ENCODE peak calls at places on chromosomes 7 and 10, in ten cellular contexts. Q is H54, K is uterus, T is HepG2, L is stomach, X is ovary, O is transverse colon, C is heart left ventricle, H is GM12891, S is thyroid gland. U is an unnamed sample.

GRCh38 chr7:25820432-25821040 is 331.5 kb upstream of the NFE2L3 start:
- DNase-seq in K (no peak), T (no peak), C (no peak), Q (no peak), H (no peak), X (no peak), S (peak; percentile 64), L (no peak), O (no peak), U (no peak)

GRCh38 chr10:29612657-29613056 is 22.1 kb downstream of the SVIL start:
- DNase-seq in L (no peak), X (no peak), O (no peak), H (no peak), Q (no peak), C (no peak), T (no peak), S (no peak), K (no peak), U (no peak)

GRCh38 chr10:72316748-72317435 is 37.8 kb downstream of the DNAJB12 start:
- DNase-seq in S (peak; percentile 49), X (no peak), O (peak; percentile 84), H (no peak), T (peak; percentile 73), Q (no peak), L (peak; percentile 78), K (no peak), C (peak; percentile 84), U (peak; percentile 91)

GRCh38 chr7:93196331-93196730 is 29.9 kb downstream of the HEPACAM2 start:
- DNase-seq in K (no peak), Q (no peak), X (no peak), C (no peak), S (no peak), L (no peak), O (peak; percentile 10), T (no peak), H (no peak), U (no peak)

GRCh38 chr7:74083117-74083876 is at the start of gene LIMK1:
- DNase-seq in K (peak; percentile 73), H (peak; percentile 96), Q (peak; percentile 86), O (peak; percentile 86), C (peak; percentile 83), L (peak; percentile 82), X (peak; percentile 76), S (peak; percentile 74), T (peak; percentile 62), U (peak; percentile 93)

GRCh38 chr10:1123972-1124371 is 67.8 kb downstream of the WDR37 start:
- DNase-seq in K (no peak), Q (no peak), H (no peak), S (no peak), O (no peak), X (no peak), C (peak; percentile 1), T (no peak), L (no peak), U (no peak)

GRCh38 chr10:121709674-121710073 is 111.4 kb upstream of the FGFR2 start:
- DNase-seq in Q (no peak), S (no peak), T (no peak), C (no peak), K (no peak), L (no peak), X (peak; percentile 40), O (no peak), H (no peak), U (no peak)

GRCh38 chr10:14545827-14546226 is 215.1 kb upstream of the FRMD4A start:
- DNase-seq in Q (peak; percentile 32), K (no peak), H (no peak), X (no peak), T (no peak), S (no peak), O (no peak), L (no peak), C (no peak), U (no peak)

GRCh38 chr10:31819393-31819820 is 109.2 kb downstream of the ARHGAP12 start:
- DNase-seq in X (no peak), C (no peak), K (peak; percentile 23), H (no peak), S (peak; percentile 5), L (no peak), T (no peak), O (no peak), Q (no peak), U (peak; percentile 23)

GRCh38 chr10:99938563-99938962 is 71.2 kb downstream of the DNMBP start:
- DNase-seq in O (no peak), S (no peak), H (peak; percentile 30), Q (no peak), T (no peak), X (no peak), L (no peak), C (no peak), K (no peak), U (no peak)

GRCh38 chr10:57716884-57717283 is 550.8 kb downstream of the IPMK start:
- DNase-seq in X (no peak), K (no peak), T (no peak), C (no peak), S (no peak), L (no peak), O (no peak), Q (no peak), H (no peak), U (no peak)

GRCh38 chr7:6128205-6128604 is 97.0 kb downstream of the ANKRD61 start:
- DNase-seq in K (no peak), O (no peak), C (no peak), Q (no peak), X (no peak), H (no peak), S (no peak), T (no peak), L (no peak), U (no peak)

GRCh38 chr10:25016349-25017246 is at the start of gene THNSL1:
- DNase-seq in X (peak; percentile 98), L (peak; percentile 97), T (peak; percentile 97), Q (peak; percentile 91), K (peak; percentile 98), C (peak; percentile 99), H (peak; percentile 80), S (peak; percentile 100), O (peak; percentile 98), U (peak; percentile 98)
- TF ChIP-seq POLR2A in X (peak; percentile 77), L (peak; percentile 74), T (peak; percentile 99), Q (peak; percentile 82), K (peak; percentile 85), C (peak; percentile 70), H (peak; percentile 77), S (peak; percentile 89), O (peak; percentile 90), U (peak; percentile 91)

GRCh38 chr10:75209325-75210192 is 1.0 kb upstream of the VDAC2 start:
- DNase-seq in H (peak; percentile 37), T (no peak), O (peak; percentile 81), K (peak; percentile 81), S (peak; percentile 84), X (peak; percentile 74), C (peak; percentile 83), Q (peak; percentile 74), L (peak; percentile 79), U (peak; percentile 90)
- TF ChIP-seq POLR2A in H (no peak), T (no peak), O (peak; percentile 34), K (no peak), S (peak; percentile 62), X (no peak), C (no peak), Q (peak; percentile 39), L (no peak), U (no peak)

DNA sequence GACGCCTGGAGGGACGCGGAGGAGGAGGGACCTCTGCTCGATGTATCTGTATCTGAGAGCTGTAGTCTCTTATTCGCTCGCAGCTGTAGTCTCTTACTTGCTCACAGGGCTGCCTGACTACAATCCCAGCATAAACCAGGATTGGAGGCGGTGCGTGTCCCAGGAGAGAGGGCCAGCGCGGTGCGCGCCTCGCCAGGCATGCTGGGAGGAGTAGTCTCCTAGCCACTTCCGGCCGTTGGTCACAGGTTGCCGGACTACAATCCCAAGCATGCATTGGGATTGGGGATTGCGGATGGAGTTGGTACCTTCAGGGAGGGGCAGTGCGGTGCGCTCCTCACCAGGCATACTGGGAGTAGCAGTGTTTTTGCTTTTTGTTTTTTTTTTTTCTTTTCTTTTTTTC is 421.7 kb upstream of the NUPR2 start:
- DNase-seq in O (no peak), X (peak; percentile 45), L (no peak), C (no peak), T (no peak), S (peak; percentile 26), Q (no peak), K (no peak), H (no peak), U (no peak)
- TF ChIP-seq POLR2A in O (no peak), X (no peak), L (no peak), C (no peak), T (no peak), S (no peak), Q (no peak), K (no peak), H (no peak), U (no peak)

GRCh38 chr10:68600041-68600778 is 40.1 kb downstream of the TET1 start:
- DNase-seq in O (peak; percentile 66), K (peak; percentile 45), T (peak; percentile 95), L (peak; percentile 65), X (peak; percentile 26), C (peak; percentile 61), Q (peak; percentile 76), H (peak; percentile 36), S (peak; percentile 74), U (peak; percentile 58)
- TF ChIP-seq POLR2A in O (no peak), K (no peak), T (peak; percentile 50), L (no peak), X (no peak), C (no peak), Q (peak; percentile 42), H (peak; percentile 83), S (peak; percentile 55), U (peak; percentile 57)

DNA sequence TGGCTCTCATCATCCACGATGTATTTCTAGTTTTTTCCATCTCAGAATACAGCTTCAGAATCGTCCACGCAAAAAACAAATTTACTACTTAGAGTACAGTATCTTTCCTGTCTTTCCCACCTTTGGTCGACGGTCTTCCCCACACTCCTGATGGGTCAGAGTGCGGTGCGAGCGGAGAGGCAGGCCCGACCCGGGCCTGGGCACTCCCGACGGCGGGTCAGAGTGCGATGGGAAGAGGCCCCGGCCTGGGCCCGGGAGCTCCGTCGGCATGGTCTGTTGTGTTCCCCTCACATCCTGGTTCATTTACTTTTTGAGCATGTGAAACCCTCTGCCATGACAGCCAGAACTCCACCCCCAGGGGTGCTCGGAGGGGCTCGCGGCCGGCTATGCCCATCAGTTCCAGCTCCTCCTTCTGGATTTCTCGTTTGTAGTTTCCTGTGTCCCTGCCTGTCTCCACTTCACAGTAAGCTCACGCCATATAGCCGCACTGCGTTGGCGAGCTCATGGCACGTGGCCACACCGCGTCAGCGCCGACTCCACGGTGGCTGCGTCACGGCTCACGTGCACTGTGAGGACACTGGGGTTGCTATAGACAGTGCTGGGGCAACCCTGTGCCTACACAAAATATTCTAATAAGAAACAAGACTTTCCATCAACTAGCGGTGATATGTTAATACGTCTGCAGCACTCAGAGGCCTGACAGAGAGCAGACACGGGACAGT is 7.8 kb downstream of the COX19 start:
- DNase-seq in Q (no peak), O (no peak), C (no peak), H (no peak), L (no peak), T (no peak), X (no peak), S (no peak), K (no peak), U (no peak)
- TF ChIP-seq POLR2A in Q (no peak), O (no peak), C (no peak), H (no peak), L (no peak), T (no peak), X (no peak), S (no peak), K (no peak), U (no peak)

U was measured in erythroblast.